ENCODE peak calls at places on chromosomes 7 and 10, in seven cellular contexts. B, S, H, Y, O, K and D are unnamed samples.

GRCh38 chr10:13761490-13762091 is 174.8 kb downstream of the PRPF18 start:
- DNase-seq in K (no peak), H (no peak), B (no peak), O (no peak), S (no peak), Y (no peak), D (no peak)

GRCh38 chr7:141480953-141481352 is 70.3 kb upstream of the AGK start:
- DNase-seq in H (no peak), B (no peak), O (no peak), Y (no peak), S (no peak), K (no peak), D (no peak)

GRCh38 chr7:135670179-135670578 is 7.9 kb downstream of the STMP1 start:
- DNase-seq in B (no peak), O (no peak), H (no peak), S (no peak), Y (no peak), K (no peak), D (no peak)

GRCh38 chr10:78977761-78978305 is 90.9 kb upstream of the ZMIZ1 start:
- DNase-seq in H (no peak), K (no peak), O (no peak), B (no peak), S (no peak), Y (peak; percentile 54), D (no peak)

GRCh38 chr10:69576334-69577011 is 3.3 kb upstream of the NEUROG3 start:
- DNase-seq in O (no peak), S (no peak), K (no peak), H (no peak), Y (no peak), B (no peak), D (no peak)

GRCh38 chr10:58577394-58577793 is 64.7 kb downstream of the BICC1 start:
- DNase-seq in Y (no peak), B (no peak), H (no peak), O (no peak), S (no peak), K (no peak), D (no peak)

GRCh38 chr7:111561659-111561908 is 708 bp downstream of the IMMP2L start:
- DNase-seq in B (no peak), H (peak; percentile 2), S (no peak), Y (no peak), O (no peak), K (no peak), D (no peak)

GRCh38 chr7:25897261-25897782 is 254.7 kb upstream of the NFE2L3 start:
- DNase-seq in S (no peak), Y (no peak), K (no peak), B (no peak), O (no peak), H (no peak), D (no peak)

GRCh38 chr10:92413519-92413918 is 122.6 kb downstream of the MARCHF5 start:
- DNase-seq in Y (no peak), K (no peak), H (no peak), O (no peak), S (no peak), B (peak; percentile 59), D (no peak)

GRCh38 chr7:24404315-24404714 is 120.3 kb downstream of the NPY start:
- DNase-seq in Y (no peak), K (no peak), S (no peak), B (no peak), H (no peak), O (no peak), D (no peak)

GRCh38 chr7:26930201-26930600 is 65.8 kb upstream of the SKAP2 start:
- DNase-seq in K (no peak), B (no peak), H (no peak), Y (no peak), S (peak; percentile 33), O (no peak), D (no peak)

GRCh38 chr10:5442056-5442989 is 30.0 kb downstream of the NET1 start:
- DNase-seq in B (no peak), S (peak; percentile 61), K (peak; percentile 11), O (no peak), Y (no peak), H (peak; percentile 23), D (no peak)

GRCh38 chr7:73635428-73636200 is 11.3 kb upstream of the MLXIPL start:
- DNase-seq in H (no peak), Y (no peak), O (no peak), B (no peak), K (no peak), S (no peak), D (no peak)

GRCh38 chr7:140696679-140697446 is at the start of gene NDUFB2:
- DNase-seq in B (peak; percentile 62), O (peak; percentile 31), H (no peak), Y (peak; percentile 47), K (peak; percentile 64), S (peak; percentile 88), D (no peak)